ENCODE peak calls at places on chromosomes 3 and 15, in four cellular contexts. Z is keratinocyte, Q is OCI-LY7, X is mesendoderm. E is an unnamed sample.

GRCh38 chr15:37764733-37765191 is 169.7 kb upstream of the TMCO5A start:
- DNase-seq in Z (no peak), Q (peak), X (peak), E (peak)

GRCh38 chr15:25237291-25237978 is 201.4 kb downstream of the UBE3A start:
- DNase-seq in Z (no peak), Q (no peak), X (no peak), E (no peak)

GRCh38 chr3:21703291-21703690 is 47.7 kb downstream of the ZNF385D start:
- DNase-seq in Z (no peak), Q (no peak), X (no peak), E (no peak)

GRCh38 chr3:25428003-25428861 is at the start of gene RARB:
- DNase-seq in Z (peak), Q (no peak), X (peak), E (peak)

GRCh38 chr3:37995652-37996641 is 5.4 kb downstream of the VILL start:
- DNase-seq in Z (no peak), Q (no peak), X (no peak), E (no peak)

GRCh38 chr15:25931846-25932245 is 68.7 kb upstream of the ATP10A start:
- DNase-seq in Z (no peak), Q (no peak), X (no peak), E (no peak)

GRCh38 chr15:36724901-36725300 is 145.5 kb downstream of the CDIN1 start:
- DNase-seq in Z (no peak), Q (no peak), X (no peak), E (no peak)

GRCh38 chr3:98557324-98558010 is 25.7 kb downstream of the GPR15 start:
- DNase-seq in Z (no peak), Q (no peak), X (no peak), E (no peak)

GRCh38 chr15:20352241-20353200 is 189.1 kb downstream of the GOLGA6L6 start:
- DNase-seq in Z (no peak), Q (no peak), X (no peak), E (no peak)

GRCh38 chr15:56732135-56732880 is 1.0 kb downstream of the ZNF280D start:
- DNase-seq in Z (no peak), Q (peak), X (peak), E (peak)

GRCh38 chr3:151379083-151379734 is 5.3 kb downstream of the P2RY12 start:
- DNase-seq in Z (no peak), Q (peak), X (peak), E (peak)

GRCh38 chr3:189652042-189652441 is 20.9 kb downstream of the TP63 start:
- DNase-seq in Z (no peak), Q (peak), X (peak), E (peak)

GRCh38 chr3:122508135-122508914 is 6.4 kb downstream of the KPNA1 start:
- DNase-seq in Z (no peak), Q (no peak), X (no peak), E (no peak)

GRCh38 chr3:108184824-108185223 is 37.4 kb downstream of the IFT57 start:
- DNase-seq in Z (no peak), Q (no peak), X (no peak), E (no peak)

GRCh38 chr3:46932455-46933225 is 43.9 kb downstream of the CCDC12 start:
- DNase-seq in Z (no peak), Q (peak), X (no peak), E (no peak)

GRCh38 chr3:61530355-61530754 is 31.0 kb upstream of the PTPRG start:
- DNase-seq in Z (no peak), Q (peak), X (peak), E (peak)

GRCh38 chr3:138114988-138115971 is at the start of gene DZIP1L:
- DNase-seq in Z (no peak), Q (no peak), X (peak), E (peak)

GRCh38 chr15:67531379-67532059 is 10.6 kb downstream of the C15orf61 start:
- DNase-seq in Z (peak), Q (no peak), X (no peak), E (no peak)

GRCh38 chr3:144809381-144809780 is 837.8 kb downstream of the DIPK2A start:
- DNase-seq in Z (no peak), Q (no peak), X (no peak), E (no peak)

GRCh38 chr3:114450008-114450596 is 156.3 kb downstream of the TIGIT start:
- DNase-seq in Z (no peak), Q (peak), X (no peak), E (no peak)

GRCh38 chr15:60162251-60162650 is 158.1 kb downstream of the FOXB1 start:
- DNase-seq in Z (no peak), Q (no peak), X (no peak), E (no peak)

GRCh38 chr3:182904164-182904563 is 76.2 kb downstream of the DCUN1D1 start:
- DNase-seq in Z (no peak), Q (no peak), X (no peak), E (peak)

GRCh38 chr3:20648294-20648693 is 462.3 kb upstream of the SGO1 start:
- DNase-seq in Z (no peak), Q (no peak), X (no peak), E (no peak)

GRCh38 chr15:53978248-53978906 is at the start of gene UNC13C:
- DNase-seq in Z (no peak), Q (no peak), X (peak), E (peak)

GRCh38 chr15:39363761-39364586 is 216.9 kb upstream of the THBS1 start:
- DNase-seq in Z (no peak), Q (no peak), X (no peak), E (no peak)

GRCh38 chr15:39362832-39363561 is 217.9 kb upstream of the THBS1 start:
- DNase-seq in Z (no peak), Q (no peak), X (no peak), E (no peak)

GRCh38 chr15:39364721-39365120 is 216.2 kb upstream of the THBS1 start:
- DNase-seq in Z (no peak), Q (no peak), X (no peak), E (no peak)

GRCh38 chr15:39365873-39366272 is 215.0 kb upstream of the THBS1 start:
- DNase-seq in Z (no peak), Q (no peak), X (no peak), E (no peak)

DNA sequence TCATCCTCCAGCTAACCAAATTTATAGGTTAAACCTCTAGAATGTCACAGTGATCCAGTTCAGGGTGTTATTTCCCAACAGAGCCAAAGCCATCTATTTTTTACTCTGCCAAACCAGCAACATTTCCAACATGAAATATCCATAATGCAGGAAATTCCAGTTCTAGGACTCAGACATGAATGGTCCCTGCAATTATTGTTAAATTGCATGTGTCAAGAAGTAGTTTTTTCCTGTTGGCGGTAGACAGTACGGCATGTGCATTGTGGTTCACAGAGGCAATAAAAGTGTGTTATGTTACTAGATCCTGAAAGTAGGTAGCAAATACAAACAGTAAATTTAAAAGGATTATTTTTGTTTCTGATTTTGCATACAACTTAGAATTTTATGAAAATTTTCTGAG is 215.7 kb upstream of the THBS1 start:
- DNase-seq in Z (no peak), Q (no peak), X (no peak), E (no peak)
- H3K4me2 ChIP-seq in Z (no peak), Q (no peak), X (no peak), E (no peak)

GRCh38 chr3:130915567-130916292 is 21.8 kb downstream of the ATP2C1 start:
- DNase-seq in Z (no peak), Q (no peak), X (no peak), E (no peak)
- H3K4me2 ChIP-seq in Z (no peak), Q (peak), X (no peak), E (no peak)

GRCh38 chr3:5709704-5710103 is 522.2 kb downstream of the EDEM1 start:
- DNase-seq in Z (no peak), Q (no peak), X (peak), E (no peak)

GRCh38 chr3:5710718-5711117 is 523.2 kb downstream of the EDEM1 start:
- DNase-seq in Z (no peak), Q (no peak), X (no peak), E (no peak)

DNA sequence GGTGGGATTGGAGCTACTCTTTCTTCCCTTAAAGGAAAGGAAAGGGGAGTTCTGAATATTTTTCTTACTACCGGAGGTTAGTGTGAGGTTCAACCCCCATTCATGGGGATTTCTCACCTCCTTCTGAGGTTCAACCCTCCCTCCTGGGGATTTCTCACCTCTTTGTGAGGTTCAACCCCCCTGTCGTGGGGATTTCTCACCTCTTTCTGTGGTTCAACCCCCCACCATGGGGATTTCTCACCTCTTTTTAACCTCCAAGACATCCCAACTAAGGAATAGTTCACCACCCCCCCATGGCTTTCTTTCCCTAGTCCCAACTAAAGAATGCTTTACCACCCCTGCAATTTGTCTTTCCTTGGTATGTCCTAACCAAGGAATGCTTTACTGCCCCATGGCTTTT is 520.3 kb downstream of the EDEM1 start:
- DNase-seq in Z (no peak), Q (no peak), X (peak), E (no peak)
- H3K4me2 ChIP-seq in Z (no peak), Q (no peak), X (no peak), E (no peak)

DNA sequence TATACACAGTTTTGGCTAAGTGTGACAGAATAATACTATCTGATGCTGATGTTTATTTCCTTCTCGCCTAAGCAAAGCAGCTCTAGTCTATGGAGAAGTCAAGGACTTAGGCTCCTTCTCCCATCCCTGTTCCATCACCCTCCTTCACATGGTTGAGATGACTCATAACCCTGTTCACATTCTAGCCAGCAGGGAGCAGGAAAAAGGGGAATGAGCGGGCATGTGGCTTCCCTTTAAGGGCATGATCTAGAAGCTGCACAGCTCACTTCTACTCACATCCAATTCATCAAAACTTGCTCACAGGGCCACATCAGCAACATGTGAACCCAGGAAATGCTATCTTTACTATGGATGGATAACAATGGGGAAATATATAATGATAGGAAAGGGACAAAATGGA is 40.9 kb downstream of the CBLB start:
- DNase-seq in Z (peak), Q (no peak), X (peak), E (peak)
- H3K4me2 ChIP-seq in Z (no peak), Q (peak), X (no peak), E (no peak)

E was measured in GM23338.